ENCODE peak calls at places on chromosomes 4 and X, in six cellular contexts. S is activated T-cell treated with anti-CD3 and anti-CD28 coated beads, Interleukin-2, amount 50 U/mL, for 1 hour; N is neural crest cell; A is heart left ventricle; V is aorta; L is Daoy. F is an unnamed sample.
A peak's percentile ranks its signal among the peaks of the same experiment; 100 is the strongest.

GRCh38 chr4:70277121-70277520 is 34.7 kb downstream of the CSN3 start:
- DNase-seq in S (no peak), N (no peak), A (no peak), V (no peak), L (no peak), F (no peak)

GRCh38 chr4:15521442-15522039 is 51.9 kb downstream of the CC2D2A start:
- DNase-seq in S (no peak), N (no peak), A (no peak), V (no peak), L (no peak), F (no peak)

GRCh38 chr4:86587016-86587713 is 7.0 kb upstream of the PTPN13 start:
- DNase-seq in S (no peak), N (no peak), A (no peak), V (no peak), L (no peak), F (no peak)

GRCh38 chr4:2814627-2815026 is 21.7 kb downstream of the SH3BP2 start:
- DNase-seq in S (no peak), N (no peak), A (no peak), V (no peak), L (no peak), F (no peak)

GRCh38 chr4:145734576-145735329 is 54.8 kb downstream of the C4orf51 start:
- DNase-seq in S (no peak), N (no peak), A (no peak), V (peak; percentile 93), L (peak; percentile 93), F (no peak)

GRCh38 chrX:107894038-107894437 is 68.4 kb downstream of the MID2 start:
- DNase-seq in S (no peak), N (peak; percentile 31), A (no peak), V (no peak), L (peak; percentile 12), F (no peak)

GRCh38 chrX:134512566-134512965 is 52.6 kb downstream of the HPRT1 start:
- DNase-seq in S (no peak), N (no peak), A (no peak), V (no peak), L (peak; percentile 66), F (no peak)

GRCh38 chrX:68978211-68978780 is 149.5 kb downstream of the EFNB1 start:
- DNase-seq in S (no peak), N (no peak), A (no peak), V (peak; percentile 75), L (no peak), F (no peak)

GRCh38 chr4:184097240-184097619 is 120.4 kb downstream of the ENPP6 start:
- DNase-seq in S (no peak), N (no peak), A (peak; percentile 84), V (peak; percentile 88), L (peak; percentile 14), F (peak; percentile 43)

GRCh38 chrX:139905041-139905440 is 27.8 kb downstream of the ATP11C start:
- DNase-seq in S (no peak), N (no peak), A (no peak), V (no peak), L (no peak), F (no peak)

GRCh38 chrX:34563061-34563460 is 94.0 kb downstream of the TMEM47 start:
- DNase-seq in S (no peak), N (no peak), A (no peak), V (no peak), L (no peak), F (no peak)

GRCh38 chr4:66351761-66352160 is 681.5 kb upstream of the EPHA5 start:
- DNase-seq in S (no peak), N (no peak), A (no peak), V (no peak), L (no peak), F (no peak)

GRCh38 chr4:155430895-155431467 is 54.2 kb upstream of the MAP9 start:
- DNase-seq in S (no peak), N (no peak), A (no peak), V (no peak), L (no peak), F (no peak)

F was measured in activated CD4-positive, CD25-positive, alpha-beta regulatory T cell treated with anti-CD3 and anti-CD28 coated beads, Interleukin-2, amount 50 U/mL, for 72 hours.